ENCODE peak calls at places on chromosomes 7 and 10, in nine cellular contexts. U is GM23338, N is GM23248, M is A549, P is mammary epithelial cell, K is hepatocyte, F is MM.1S, E is IMR-90, W is PC-3. X is an unnamed sample.

GRCh38 chr7:80154656-80155325 is 20.2 kb downstream of the GNAI1 start:
- DNase-seq in K (no peak), E (peak), W (no peak), M (no peak), N (peak), U (no peak), F (no peak), P (no peak), X (no peak)

GRCh38 chr10:33381897-33382578 is 47.6 kb upstream of the NRP1 start:
- DNase-seq in W (no peak), P (no peak), K (peak), U (no peak), F (no peak), N (peak), M (no peak), E (peak), X (peak)

GRCh38 chr7:17939670-17940301 is 508 bp downstream of the SNX13 start:
- DNase-seq in K (peak), M (peak), N (peak), P (peak), W (peak), U (peak), E (peak), F (peak), X (peak)

GRCh38 chr7:22427122-22427503 is 70.2 kb upstream of the RAPGEF5 start:
- DNase-seq in W (no peak), P (no peak), F (no peak), N (no peak), U (no peak), E (no peak), K (no peak), M (no peak), X (no peak)

GRCh38 chr10:110535958-110536891 is 31.3 kb upstream of the SMC3 start:
- DNase-seq in E (peak), P (peak), N (peak), W (peak), M (no peak), F (peak), U (peak), K (no peak), X (peak)

GRCh38 chr10:5816170-5816569 is 2.9 kb upstream of the GDI2 start:
- DNase-seq in F (no peak), K (no peak), M (no peak), N (no peak), U (no peak), P (no peak), E (no peak), W (no peak), X (no peak)

GRCh38 chr7:45073031-45073842 is 15.5 kb downstream of the NACAD start:
- DNase-seq in K (no peak), F (no peak), E (no peak), P (no peak), W (no peak), U (peak), M (no peak), N (no peak), X (no peak)

GRCh38 chr10:17088118-17088806 is 41.3 kb downstream of the CUBN start:
- DNase-seq in E (peak), W (peak), K (no peak), N (peak), M (peak), P (peak), U (no peak), F (no peak), X (no peak)

GRCh38 chr7:71131256-71131752 is 640 bp upstream of the GALNT17 start:
- DNase-seq in F (peak), P (peak), N (peak), W (no peak), U (peak), K (peak), M (no peak), E (no peak), X (peak)

GRCh38 chr10:5544216-5544805 is 19.6 kb downstream of the CALML3 start:
- DNase-seq in W (peak), N (no peak), F (no peak), U (no peak), P (no peak), M (no peak), E (no peak), K (no peak), X (no peak)

GRCh38 chr7:98922392-98923107 is 44.2 kb downstream of the TRRAP start:
- DNase-seq in P (no peak), N (peak), U (no peak), F (no peak), M (peak), K (peak), W (no peak), E (peak), X (no peak)

GRCh38 chr10:72254891-72255568 is 18.7 kb upstream of the DDIT4 start:
- DNase-seq in P (peak), W (no peak), U (peak), E (peak), K (peak), N (peak), F (peak), M (peak), X (peak)

GRCh38 chr7:111083423-111083822 is 7.5 kb upstream of the LRRN3 start:
- DNase-seq in W (no peak), F (peak), N (peak), M (no peak), K (no peak), U (no peak), E (peak), P (no peak), X (no peak)

GRCh38 chr10:63522129-63522687 is 1.0 kb downstream of the REEP3 start:
- DNase-seq in P (peak), M (peak), E (peak), W (peak), K (peak), N (peak), U (no peak), F (peak), X (no peak)

GRCh38 chr10:120983721-120984120 is 132.6 kb downstream of the WDR11 start:
- DNase-seq in N (no peak), P (no peak), M (no peak), U (no peak), E (no peak), W (no peak), K (no peak), F (no peak), X (no peak)

GRCh38 chr10:36119439-36119838 is 477.3 kb upstream of the FZD8 start:
- DNase-seq in K (no peak), N (no peak), M (no peak), F (no peak), P (no peak), E (no peak), U (no peak), W (no peak), X (no peak)

GRCh38 chr10:72754275-72755032 is 62.5 kb downstream of the MCU start:
- DNase-seq in W (peak), P (peak), M (no peak), K (no peak), U (no peak), E (no peak), F (no peak), N (no peak), X (no peak)

GRCh38 chr7:112131016-112131415 is 75.2 kb downstream of the DOCK4 start:
- DNase-seq in K (no peak), U (no peak), F (no peak), P (no peak), W (no peak), E (no peak), N (no peak), M (no peak), X (no peak)

GRCh38 chr7:133053321-133053891 is 28.5 kb downstream of the CHCHD3 start:
- DNase-seq in W (peak), E (peak), M (peak), N (peak), P (peak), F (no peak), K (no peak), U (no peak), X (no peak)

GRCh38 chr7:26590709-26591108 is 273.7 kb downstream of the SKAP2 start:
- DNase-seq in U (no peak), W (no peak), F (no peak), N (no peak), P (no peak), K (no peak), E (no peak), M (no peak), X (no peak)

GRCh38 chr7:73330772-73331171 is 2.8 kb downstream of the FKBP6 start:
- DNase-seq in M (no peak), E (no peak), N (no peak), U (no peak), K (no peak), W (no peak), F (no peak), P (no peak), X (no peak)

GRCh38 chr7:140417456-140418155 is 13.7 kb downstream of the RAB19 start:
- DNase-seq in P (no peak), U (no peak), E (no peak), K (no peak), F (no peak), N (no peak), M (no peak), W (no peak), X (no peak)

GRCh38 chr10:76150886-76151288 is 719.5 kb downstream of the LRMDA start:
- DNase-seq in P (no peak), U (no peak), K (no peak), N (no peak), E (no peak), F (no peak), W (no peak), M (no peak), X (no peak)

GRCh38 chr7:46627038-46627315 is 705.9 kb upstream of the IGFBP3 start:
- DNase-seq in W (no peak), N (peak), E (peak), M (no peak), U (no peak), K (no peak), F (no peak), P (no peak), X (no peak)

GRCh38 chr10:6567894-6568293 is 12.2 kb downstream of the PRKCQ start:
- DNase-seq in W (no peak), F (no peak), K (no peak), U (no peak), M (no peak), E (no peak), N (no peak), P (no peak), X (no peak)

GRCh38 chr10:693506-693905 is 4.0 kb upstream of the DIP2C start:
- DNase-seq in F (no peak), M (peak), P (no peak), W (peak), U (no peak), N (peak), K (peak), E (peak), X (no peak)

GRCh38 chr10:116775488-116776400 is 33.4 kb upstream of the HSPA12A start:
- DNase-seq in E (no peak), M (no peak), U (no peak), W (no peak), N (no peak), F (no peak), P (no peak), K (no peak), X (no peak)

GRCh38 chr7:28953628-28954027 is 4.5 kb downstream of the TRIL start:
- DNase-seq in N (peak), U (no peak), P (no peak), M (no peak), W (no peak), E (peak), K (no peak), F (peak), X (no peak)

GRCh38 chr7:104341545-104341944 is 13.1 kb downstream of the LHFPL3 start:
- DNase-seq in U (peak), W (peak), E (no peak), K (peak), M (peak), F (no peak), P (no peak), N (no peak), X (peak)

GRCh38 chr7:24381919-24382505 is 98.0 kb downstream of the NPY start:
- DNase-seq in E (no peak), N (peak), K (peak), F (peak), U (peak), W (peak), P (peak), M (peak), X (peak)

GRCh38 chr10:58341947-58342346 is 7.1 kb downstream of the UBE2D1 start:
- DNase-seq in E (no peak), F (no peak), N (no peak), P (no peak), U (no peak), K (no peak), W (no peak), M (no peak), X (no peak)

GRCh38 chr10:123704812-123705211 is 38.7 kb downstream of the GPR26 start:
- DNase-seq in N (no peak), E (no peak), M (no peak), P (no peak), W (no peak), K (no peak), F (no peak), U (peak), X (no peak)

GRCh38 chr7:51007708-51008505 is 225.2 kb upstream of the GRB10 start:
- DNase-seq in E (no peak), N (no peak), W (no peak), K (no peak), U (no peak), F (no peak), M (no peak), P (no peak), X (no peak)
- H3K4me2 ChIP-seq in E (no peak), N (no peak), W (no peak), K (no peak), U (no peak), F (no peak), M (no peak), P (no peak), X (no peak)

GRCh38 chr10:112843623-112844022 is 106.4 kb upstream of the TCF7L2 start:
- DNase-seq in E (no peak), W (no peak), M (no peak), K (no peak), F (no peak), N (no peak), P (no peak), U (no peak), X (no peak)
- H3K4me2 ChIP-seq in E (no peak), W (no peak), M (no peak), K (no peak), F (no peak), N (no peak), P (no peak), U (no peak), X (no peak)

GRCh38 chr7:123770378-123770777 is 21.6 kb upstream of the WASL start:
- DNase-seq in U (no peak), K (no peak), M (peak), W (peak), N (peak), P (peak), E (no peak), F (no peak), X (no peak)
- H3K4me2 ChIP-seq in U (no peak), K (no peak), M (peak), W (peak), N (peak), P (peak), E (no peak), F (peak), X (no peak)

DNA sequence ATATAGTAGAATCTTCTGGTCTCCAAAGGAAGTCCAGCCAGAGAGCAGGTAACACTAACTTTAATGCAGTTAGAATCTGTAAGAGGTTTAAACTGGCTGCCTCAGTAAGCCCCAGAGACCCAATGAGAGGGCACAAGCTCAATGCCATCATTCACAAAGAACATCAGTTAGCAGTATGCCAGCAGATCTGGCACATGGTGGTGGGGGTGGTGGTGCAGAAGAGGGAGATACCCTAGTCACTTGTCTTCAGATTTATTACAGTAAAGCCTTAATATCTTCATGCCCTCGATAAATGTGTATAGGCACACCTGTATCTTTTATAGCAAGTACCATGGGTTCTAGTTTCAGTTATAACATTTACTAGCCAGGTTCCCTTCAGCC is 86.2 kb downstream of the SORBS1 start:
- DNase-seq in K (no peak), P (no peak), N (no peak), F (no peak), M (no peak), U (no peak), W (no peak), E (no peak), X (no peak)
- H3K4me2 ChIP-seq in K (peak), P (no peak), N (no peak), F (no peak), M (no peak), U (peak), W (no peak), E (no peak), X (no peak)

GRCh38 chr7:77383333-77383740 is 32.8 kb downstream of the GSAP start:
- DNase-seq in W (peak), K (no peak), N (peak), M (no peak), P (peak), U (no peak), F (no peak), E (peak), X (no peak)
- H3K4me2 ChIP-seq in W (no peak), K (no peak), N (no peak), M (no peak), P (no peak), U (no peak), F (no peak), E (no peak), X (no peak)

X was measured in neural progenitor cell.